ENCODE peak calls at places on chromosomes 4 and X, in six cellular contexts. K, N, E, W, Z and V are unnamed samples.

GRCh38 chrX:40388441-40388840 is 192.3 kb upstream of the ATP6AP2 start:
- DNase-seq in K (no peak), N (no peak), E (no peak), W (no peak), Z (no peak), V (no peak)

GRCh38 chr4:80336582-80336981 is 1.1 kb downstream of the CFAP299 start:
- DNase-seq in K (peak), N (no peak), E (peak), W (no peak), Z (no peak), V (peak)

GRCh38 chr4:76733380-76733779 is 164.6 kb downstream of the SOWAHB start:
- DNase-seq in K (peak), N (no peak), E (no peak), W (no peak), Z (no peak), V (no peak)

GRCh38 chrX:128460835-128461234 is 408.6 kb upstream of the ACTRT1 start:
- DNase-seq in K (peak), N (no peak), E (no peak), W (no peak), Z (no peak), V (no peak)

GRCh38 chr4:112213091-112213490 is 18.5 kb upstream of the AP1AR start:
- DNase-seq in K (no peak), N (no peak), E (no peak), W (no peak), Z (no peak), V (no peak)

GRCh38 chrX:40007746-40008705 is 89.7 kb downstream of the BCOR start:
- DNase-seq in K (no peak), N (no peak), E (no peak), W (no peak), Z (no peak), V (no peak)

GRCh38 chr4:8427761-8428287 is 12.7 kb downstream of the ACOX3 start:
- DNase-seq in K (no peak), N (no peak), E (no peak), W (no peak), Z (no peak), V (peak)

GRCh38 chrX:123175366-123176122 is 8.5 kb upstream of the GRIA3 start:
- DNase-seq in K (no peak), N (no peak), E (no peak), W (no peak), Z (no peak), V (no peak)

GRCh38 chr4:14902337-14902736 is 99.9 kb upstream of the CPEB2 start:
- DNase-seq in K (no peak), N (no peak), E (no peak), W (no peak), Z (no peak), V (no peak)

GRCh38 chr4:147576084-147576483 is 41.1 kb upstream of the TMEM184C start:
- DNase-seq in K (no peak), N (no peak), E (no peak), W (no peak), Z (no peak), V (no peak)

GRCh38 chr4:147117400-147117799 is 171.7 kb upstream of the TTC29 start:
- DNase-seq in K (no peak), N (no peak), E (no peak), W (no peak), Z (no peak), V (no peak)

GRCh38 chr4:88569944-88570455 is 22.3 kb upstream of the HERC3 start:
- DNase-seq in K (no peak), N (no peak), E (no peak), W (no peak), Z (no peak), V (no peak)

GRCh38 chr4:159383569-159383934 is 280.7 kb downstream of the RAPGEF2 start:
- DNase-seq in K (no peak), N (no peak), E (no peak), W (no peak), Z (no peak), V (no peak)

GRCh38 chrX:151973851-151974335 is 583 bp downstream of the GABRE start:
- DNase-seq in K (no peak), N (no peak), E (peak), W (peak), Z (no peak), V (no peak)

GRCh38 chrX:84188320-84188834 is 378 bp upstream of the RPS6KA6 start:
- DNase-seq in K (peak), N (no peak), E (no peak), W (peak), Z (peak), V (peak)

GRCh38 chr4:152255437-152255836 is 280.5 kb downstream of the FBXW7 start:
- DNase-seq in K (no peak), N (no peak), E (no peak), W (no peak), Z (no peak), V (no peak)

GRCh38 chr4:152708361-152708760 is 28.6 kb upstream of the TMEM154 start:
- DNase-seq in K (no peak), N (no peak), E (no peak), W (no peak), Z (no peak), V (no peak)

GRCh38 chrX:74500067-74500466 is 78.8 kb downstream of the SLC16A2 start:
- DNase-seq in K (no peak), N (no peak), E (no peak), W (no peak), Z (no peak), V (no peak)

GRCh38 chr4:19807505-19807904 is 444.2 kb upstream of the SLIT2 start:
- DNase-seq in K (no peak), N (no peak), E (no peak), W (no peak), Z (no peak), V (no peak)

GRCh38 chr4:112801341-112801740 is 164.4 kb downstream of the LARP7 start:
- DNase-seq in K (no peak), N (no peak), E (no peak), W (no peak), Z (no peak), V (no peak)

GRCh38 chrX:41176263-41176662 is 91.0 kb downstream of the USP9X start:
- DNase-seq in K (no peak), N (no peak), E (no peak), W (no peak), Z (no peak), V (no peak)

GRCh38 chrX:70044541-70045245 is 5.0 kb downstream of the AWAT2 start:
- DNase-seq in K (no peak), N (no peak), E (no peak), W (no peak), Z (no peak), V (peak)

GRCh38 chr4:36168127-36168898 is 76.0 kb downstream of the ARAP2 start:
- DNase-seq in K (no peak), N (no peak), E (no peak), W (no peak), Z (no peak), V (no peak)

GRCh38 chrX:105051364-105051763 is 169.1 kb downstream of the TEX13A start:
- DNase-seq in K (no peak), N (no peak), E (no peak), W (no peak), Z (no peak), V (no peak)

GRCh38 chr4:48261288-48261687 is 8.3 kb downstream of the TEC start:
- DNase-seq in K (no peak), N (no peak), E (no peak), W (no peak), Z (no peak), V (no peak)

GRCh38 chr4:11424000-11424399 is 4.7 kb downstream of the HS3ST1 start:
- DNase-seq in K (peak), N (no peak), E (peak), W (no peak), Z (peak), V (no peak)

GRCh38 chr4:26937136-26937535 is 76.5 kb downstream of the STIM2 start:
- DNase-seq in K (no peak), N (no peak), E (peak), W (no peak), Z (no peak), V (no peak)

GRCh38 chrX:1388651-1389050 is 3.3 kb downstream of the SLC25A6 start:
- DNase-seq in K (no peak), N (no peak), E (no peak), W (no peak), Z (no peak), V (no peak)

GRCh38 chr4:163166041-163166579 is 580 bp downstream of the NAF1 start:
- DNase-seq in K (peak), N (peak), E (peak), W (peak), Z (peak), V (peak)

GRCh38 chr4:83284161-83285021 is at the start of gene COQ2:
- DNase-seq in K (peak), N (peak), E (peak), W (peak), Z (peak), V (peak)
- TF ChIP-seq POLR2A in K (peak), N (peak), E (peak), W (peak), Z (peak), V (peak)

GRCh38 chrX:11367609-11368430 is 74.6 kb downstream of the AMELX start:
- DNase-seq in K (no peak), N (no peak), E (peak), W (no peak), Z (no peak), V (no peak)

GRCh38 chrX:11365426-11365825 is 72.2 kb downstream of the AMELX start:
- DNase-seq in K (no peak), N (no peak), E (no peak), W (no peak), Z (no peak), V (no peak)

GRCh38 chrX:11364835-11365234 is 71.6 kb downstream of the AMELX start:
- DNase-seq in K (no peak), N (no peak), E (no peak), W (no peak), Z (no peak), V (no peak)

GRCh38 chrX:11366998-11367595 is 73.9 kb downstream of the AMELX start:
- DNase-seq in K (no peak), N (no peak), E (no peak), W (no peak), Z (no peak), V (no peak)

GRCh38 chrX:11363069-11363594 is 69.9 kb downstream of the AMELX start:
- DNase-seq in K (no peak), N (no peak), E (no peak), W (no peak), Z (no peak), V (no peak)
- TF ChIP-seq EP300 in K (no peak), N (peak), E (no peak), W (no peak), Z (no peak), V (no peak)

DNA sequence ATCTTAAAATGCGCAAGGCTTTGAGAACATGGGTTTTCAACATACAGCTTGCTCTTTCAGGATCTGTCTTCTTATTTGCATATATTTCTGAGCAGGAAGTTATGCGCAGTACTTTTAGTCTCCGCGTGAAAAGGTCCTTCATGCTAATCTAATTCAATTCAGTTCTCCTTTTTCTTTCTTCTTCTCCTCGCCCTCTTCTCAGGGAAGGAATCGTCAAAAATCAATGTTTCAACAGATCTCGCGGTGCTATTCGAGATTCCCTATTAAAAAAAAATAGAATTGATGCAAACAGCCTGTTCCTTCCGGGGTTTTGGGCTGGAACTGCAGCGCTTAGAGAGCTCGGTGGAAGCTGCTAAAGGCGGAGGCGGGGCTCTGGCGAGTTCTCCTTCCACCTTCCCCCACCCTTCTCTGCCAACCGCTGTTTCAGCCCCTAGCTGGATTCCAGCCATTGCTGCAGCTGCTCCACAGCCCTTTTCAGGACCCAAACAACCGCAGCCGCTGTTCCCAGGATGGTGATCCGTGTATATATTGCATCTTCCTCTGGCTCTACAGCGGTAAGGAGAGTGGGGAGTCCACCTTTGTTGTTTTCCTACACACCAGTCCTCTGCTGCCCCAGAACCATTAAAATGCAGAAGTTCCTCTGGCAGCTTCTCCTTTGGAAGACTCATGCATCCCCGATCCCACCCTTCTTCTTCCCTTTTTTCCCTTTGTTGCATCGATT is at the start of the genes HMGN5 and SH3BGRL:
- DNase-seq in K (peak), N (peak), E (peak), W (peak), Z (peak), V (peak)
- TF ChIP-seq POLR2A in K (peak), N (peak), E (peak), W (no peak), Z (no peak), V (peak)

GRCh38 chr4:18566970-18567799 is 545.6 kb upstream of the LCORL start:
- DNase-seq in K (peak), N (no peak), E (no peak), W (no peak), Z (no peak), V (no peak)
- TF ChIP-seq EP300 in K (no peak), N (no peak), E (no peak), W (no peak), Z (no peak), V (no peak)

DNA sequence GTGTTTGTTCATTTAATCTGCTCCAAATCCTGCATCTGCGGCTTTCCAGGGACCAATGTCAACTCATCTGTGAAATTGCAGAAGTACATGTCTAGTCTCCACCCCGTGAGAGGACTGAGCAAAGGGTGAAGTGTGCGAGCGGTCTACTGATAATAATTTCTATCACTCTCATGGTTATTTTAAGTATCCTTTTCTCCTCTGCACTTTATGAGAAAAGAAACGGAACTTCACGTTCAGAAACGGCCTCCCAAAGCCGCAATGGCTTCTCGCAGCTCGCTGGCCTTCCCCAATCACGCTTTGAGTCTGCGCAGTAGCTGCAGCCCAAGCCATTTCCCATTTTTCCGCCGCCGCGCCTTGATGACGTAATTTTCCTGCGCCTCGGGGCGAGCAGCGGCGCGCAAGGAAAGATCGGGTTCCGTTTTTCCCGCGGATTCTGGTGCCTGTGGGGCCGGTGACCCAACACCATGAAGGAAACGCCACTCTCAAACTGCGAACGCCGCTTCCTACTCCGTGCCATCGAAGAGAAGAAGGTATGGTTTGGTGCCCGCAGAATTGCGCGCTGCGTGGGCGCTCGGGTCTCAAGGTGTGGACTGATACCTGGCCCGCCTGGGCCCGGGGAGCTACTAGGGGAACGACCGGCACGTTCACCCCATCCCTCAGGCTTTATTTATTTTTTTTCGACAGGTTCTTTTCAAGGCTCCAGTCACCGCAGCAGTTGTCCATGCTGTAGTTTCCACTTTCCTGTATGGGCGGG is at the start of gene EXOSC9:
- DNase-seq in K (peak), N (peak), E (peak), W (peak), Z (peak), V (peak)
- TF ChIP-seq POLR2A in K (peak), N (peak), E (peak), W (peak), Z (peak), V (peak)

DNA sequence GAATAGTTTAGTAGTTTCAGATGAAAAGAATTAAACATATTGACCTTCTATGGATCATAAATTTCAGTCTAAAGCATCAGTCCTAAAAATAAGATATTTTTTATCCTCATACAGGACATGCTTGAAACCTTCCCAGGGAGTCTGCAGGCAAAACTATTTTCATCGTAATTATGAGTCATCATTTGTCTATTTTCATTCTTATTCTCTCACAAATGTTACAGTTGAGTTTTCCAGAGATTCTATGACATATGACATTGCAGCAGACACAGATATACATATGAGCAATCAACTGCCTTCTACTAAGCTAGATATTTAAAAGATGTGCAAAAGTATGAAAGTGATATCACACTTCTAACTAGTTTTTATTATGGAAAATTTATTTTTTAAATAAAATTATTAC is 398.0 kb downstream of the MAGEB5 start:
- DNase-seq in K (no peak), N (no peak), E (no peak), W (no peak), Z (no peak), V (no peak)
- TF ChIP-seq EP300 in K (no peak), N (no peak), E (no peak), W (no peak), Z (no peak), V (no peak)